ENCODE peak calls at places on chromosomes 16 and 17, in nine cellular contexts. One of them, this sample, is unnamed. For H4K20me1 and H3K9me3, the result is how much of the 10 kb centered on the place peaks cover.

GRCh38 chr16:27918755-27919154 is 144.8 kb downstream of the GSG1L start:
- DNase-seq in HCT116: peak
- DNase-seq in neural progenitor cell: no peak
- DNase-seq in IMR-90: peak
- DNase-seq in DND-41: no peak
- DNase-seq in H9: no peak
- DNase-seq in H1: no peak
- DNase-seq in mammary epithelial cell: peak
- DNase-seq in fibroblast of lung: peak
- DNase-seq in this sample: no peak

GRCh38 chr17:78355045-78355641 is 4.7 kb downstream of the SOCS3 start:
- DNase-seq in HCT116: no peak
- DNase-seq in neural progenitor cell: no peak
- DNase-seq in IMR-90: no peak
- DNase-seq in DND-41: no peak
- DNase-seq in H9: no peak
- DNase-seq in H1: no peak
- DNase-seq in mammary epithelial cell: no peak
- DNase-seq in fibroblast of lung: no peak
- DNase-seq in this sample: no peak

GRCh38 chr17:64773836-64774761 is 112.0 kb upstream of the SMURF2 start:
- DNase-seq in HCT116: peak
- DNase-seq in neural progenitor cell: peak
- DNase-seq in IMR-90: peak
- DNase-seq in DND-41: no peak
- DNase-seq in H9: peak
- DNase-seq in H1: peak
- DNase-seq in mammary epithelial cell: peak
- DNase-seq in fibroblast of lung: peak
- DNase-seq in this sample: peak

GRCh38 chr16:80092686-80093085 is 448.1 kb upstream of the DYNLRB2 start:
- DNase-seq in HCT116: no peak
- DNase-seq in neural progenitor cell: no peak
- DNase-seq in IMR-90: no peak
- DNase-seq in DND-41: no peak
- DNase-seq in H9: no peak
- DNase-seq in H1: no peak
- DNase-seq in mammary epithelial cell: no peak
- DNase-seq in fibroblast of lung: peak
- DNase-seq in this sample: no peak

GRCh38 chr16:73572135-73572534 is 524.2 kb upstream of the ZFHX3 start:
- DNase-seq in HCT116: no peak
- DNase-seq in neural progenitor cell: peak
- DNase-seq in IMR-90: no peak
- DNase-seq in DND-41: no peak
- DNase-seq in H9: no peak
- DNase-seq in H1: no peak
- DNase-seq in mammary epithelial cell: no peak
- DNase-seq in fibroblast of lung: no peak
- DNase-seq in this sample: peak

GRCh38 chr16:2250652-2251280 is 621 bp downstream of the ECI1 start:
- DNase-seq in HCT116: no peak
- DNase-seq in neural progenitor cell: no peak
- DNase-seq in IMR-90: no peak
- DNase-seq in DND-41: no peak
- DNase-seq in H9: no peak
- DNase-seq in H1: no peak
- DNase-seq in mammary epithelial cell: peak
- DNase-seq in fibroblast of lung: peak
- DNase-seq in this sample: peak

GRCh38 chr17:71764507-71764906 is 356.3 kb upstream of the SOX9 start:
- DNase-seq in HCT116: peak
- DNase-seq in neural progenitor cell: peak
- DNase-seq in IMR-90: no peak
- DNase-seq in DND-41: peak
- DNase-seq in H9: peak
- DNase-seq in H1: peak
- DNase-seq in mammary epithelial cell: no peak
- DNase-seq in fibroblast of lung: peak
- DNase-seq in this sample: no peak

GRCh38 chr16:66155933-66156332 is 210.6 kb upstream of the CDH5 start:
- DNase-seq in HCT116: no peak
- DNase-seq in neural progenitor cell: no peak
- DNase-seq in IMR-90: no peak
- DNase-seq in DND-41: no peak
- DNase-seq in H9: no peak
- DNase-seq in H1: no peak
- DNase-seq in mammary epithelial cell: no peak
- DNase-seq in fibroblast of lung: no peak
- DNase-seq in this sample: no peak

GRCh38 chr17:5011928-5012327 is 14.2 kb downstream of the KIF1C start:
- DNase-seq in HCT116: no peak
- DNase-seq in neural progenitor cell: no peak
- DNase-seq in IMR-90: peak
- DNase-seq in DND-41: no peak
- DNase-seq in H9: no peak
- DNase-seq in H1: no peak
- DNase-seq in mammary epithelial cell: peak
- DNase-seq in fibroblast of lung: peak
- DNase-seq in this sample: no peak

GRCh38 chr16:4637501-4638166 is 13.0 kb downstream of the MGRN1 start:
- DNase-seq in HCT116: no peak
- DNase-seq in neural progenitor cell: no peak
- DNase-seq in IMR-90: no peak
- DNase-seq in DND-41: no peak
- DNase-seq in H9: no peak
- DNase-seq in H1: no peak
- DNase-seq in mammary epithelial cell: no peak
- DNase-seq in fibroblast of lung: no peak
- DNase-seq in this sample: no peak

GRCh38 chr16:60776311-60776710 is 1259.9 kb downstream of the CDH8 start:
- DNase-seq in HCT116: no peak
- DNase-seq in neural progenitor cell: no peak
- DNase-seq in IMR-90: no peak
- DNase-seq in DND-41: no peak
- DNase-seq in H9: no peak
- DNase-seq in H1: no peak
- DNase-seq in mammary epithelial cell: no peak
- DNase-seq in fibroblast of lung: peak
- DNase-seq in this sample: no peak

GRCh38 chr17:79019631-79020584 is 4.1 kb upstream of the C1QTNF1 start:
- DNase-seq in HCT116: peak
- DNase-seq in neural progenitor cell: peak
- DNase-seq in IMR-90: peak
- DNase-seq in DND-41: peak
- DNase-seq in H9: no peak
- DNase-seq in H1: no peak
- DNase-seq in mammary epithelial cell: peak
- DNase-seq in fibroblast of lung: peak
- DNase-seq in this sample: peak

GRCh38 chr17:10737168-10737622 is 7.4 kb upstream of the TMEM220 start:
- DNase-seq in HCT116: peak
- DNase-seq in neural progenitor cell: peak
- DNase-seq in IMR-90: peak
- DNase-seq in DND-41: peak
- DNase-seq in H9: peak
- DNase-seq in H1: no peak
- DNase-seq in mammary epithelial cell: peak
- DNase-seq in fibroblast of lung: peak
- DNase-seq in this sample: peak

GRCh38 chr16:29698042-29698441 is 19.1 kb downstream of the QPRT start:
- DNase-seq in HCT116: no peak
- DNase-seq in neural progenitor cell: no peak
- DNase-seq in IMR-90: no peak
- DNase-seq in DND-41: no peak
- DNase-seq in H9: no peak
- DNase-seq in H1: no peak
- DNase-seq in mammary epithelial cell: no peak
- DNase-seq in fibroblast of lung: no peak
- DNase-seq in this sample: no peak

GRCh38 chr17:57905875-57906455 is 49.2 kb downstream of the CUEDC1 start:
- DNase-seq in HCT116: no peak
- DNase-seq in neural progenitor cell: no peak
- DNase-seq in IMR-90: no peak
- DNase-seq in DND-41: no peak
- DNase-seq in H9: no peak
- DNase-seq in H1: no peak
- DNase-seq in mammary epithelial cell: no peak
- DNase-seq in fibroblast of lung: no peak
- DNase-seq in this sample: no peak

DNA sequence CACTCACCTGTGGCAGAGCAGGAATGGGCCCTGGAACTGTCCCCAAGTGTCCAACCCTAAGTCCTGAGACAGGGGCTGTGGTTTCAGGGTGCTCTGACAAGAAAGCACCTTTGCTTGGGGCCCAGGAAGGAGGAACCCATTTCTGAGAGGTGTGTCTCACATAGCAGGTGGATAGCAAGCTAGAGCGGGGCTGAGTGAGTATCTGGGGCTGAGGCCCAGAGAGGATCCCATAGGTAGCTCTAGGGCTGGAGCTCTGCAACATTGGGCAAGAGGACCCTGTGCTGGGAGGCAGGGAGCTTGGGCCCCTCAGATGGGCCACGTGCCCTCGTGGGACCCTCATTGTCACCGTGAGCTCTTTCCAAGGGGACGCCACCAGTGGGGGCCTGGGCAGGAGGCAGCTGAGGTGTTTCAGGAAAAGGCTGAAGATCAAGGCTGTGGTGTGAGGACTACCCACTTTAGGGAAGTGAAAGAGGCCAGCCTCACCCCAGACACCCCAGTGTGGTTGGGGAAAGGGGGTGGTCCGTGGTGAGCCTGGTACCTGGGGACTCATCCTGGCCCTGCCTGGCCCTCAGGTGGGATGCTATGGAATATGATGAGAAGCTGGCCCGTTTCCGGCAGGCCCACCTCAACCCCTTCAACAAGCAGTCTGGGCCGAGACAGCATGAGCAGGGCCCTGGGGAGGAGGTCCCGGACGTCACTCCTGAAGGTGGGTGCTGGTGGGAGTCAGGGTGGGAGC is 5.3 kb downstream of the DEF8 start:
- DNase-seq in HCT116: no peak
- DNase-seq in neural progenitor cell: no peak
- DNase-seq in IMR-90: no peak
- DNase-seq in DND-41: no peak
- DNase-seq in H9: no peak
- DNase-seq in H1: no peak
- DNase-seq in mammary epithelial cell: no peak
- DNase-seq in fibroblast of lung: no peak
- DNase-seq in this sample: no peak
- H4K20me1 ChIP-seq in HCT116: under half
- H4K20me1 ChIP-seq in neural progenitor cell: under half
- H4K20me1 ChIP-seq in IMR-90: under half
- H4K20me1 ChIP-seq in DND-41: under half
- H4K20me1 ChIP-seq in H9: under half
- H4K20me1 ChIP-seq in H1: under half
- H4K20me1 ChIP-seq in mammary epithelial cell: under half
- H4K20me1 ChIP-seq in fibroblast of lung: under half
- H4K20me1 ChIP-seq in this sample: under half

DNA sequence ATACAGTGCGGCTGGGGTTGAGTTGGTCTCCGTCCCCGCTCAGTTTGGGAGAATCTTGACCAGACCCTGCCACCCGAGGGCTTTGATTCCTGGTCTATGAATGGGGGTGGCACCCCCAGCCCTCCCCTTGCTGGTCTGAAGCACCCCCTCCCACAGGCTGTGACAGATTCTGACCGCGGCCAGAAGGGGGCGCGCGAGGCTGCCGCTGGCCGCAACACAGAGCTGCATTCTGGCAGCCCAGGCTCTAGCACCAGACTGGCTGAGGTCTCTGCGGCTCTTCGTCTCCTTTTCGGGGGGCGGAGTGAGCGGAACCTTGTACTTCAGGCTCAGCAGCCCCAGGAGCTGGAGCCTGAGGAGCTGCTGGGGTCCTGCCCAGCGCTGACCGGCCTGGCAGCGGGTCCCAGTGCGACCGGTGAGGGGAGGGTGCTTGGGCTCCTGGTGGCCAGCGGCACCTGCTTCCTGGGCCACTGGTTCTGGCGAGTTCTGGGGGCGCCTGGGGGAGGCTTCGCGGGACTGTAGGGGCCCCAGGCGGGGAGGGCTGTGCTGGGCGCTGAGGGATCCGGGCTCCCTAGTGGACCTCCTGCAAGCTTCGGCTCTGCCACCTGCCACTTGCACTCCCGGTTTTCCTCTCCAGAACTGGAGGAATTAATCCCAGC is 1011.6 kb downstream of the KCNJ18 start:
- DNase-seq in HCT116: no peak
- DNase-seq in neural progenitor cell: no peak
- DNase-seq in IMR-90: no peak
- DNase-seq in DND-41: no peak
- DNase-seq in H9: no peak
- DNase-seq in H1: no peak
- DNase-seq in mammary epithelial cell: no peak
- DNase-seq in fibroblast of lung: no peak
- DNase-seq in this sample: no peak
- H3K9me3 ChIP-seq in HCT116: under half
- H3K9me3 ChIP-seq in neural progenitor cell: under half
- H3K9me3 ChIP-seq in IMR-90: under half
- H3K9me3 ChIP-seq in DND-41: under half
- H3K9me3 ChIP-seq in H9: half or more
- H3K9me3 ChIP-seq in H1: half or more
- H3K9me3 ChIP-seq in mammary epithelial cell: under half
- H3K9me3 ChIP-seq in fibroblast of lung: under half
- H3K9me3 ChIP-seq in this sample: under half

DNA sequence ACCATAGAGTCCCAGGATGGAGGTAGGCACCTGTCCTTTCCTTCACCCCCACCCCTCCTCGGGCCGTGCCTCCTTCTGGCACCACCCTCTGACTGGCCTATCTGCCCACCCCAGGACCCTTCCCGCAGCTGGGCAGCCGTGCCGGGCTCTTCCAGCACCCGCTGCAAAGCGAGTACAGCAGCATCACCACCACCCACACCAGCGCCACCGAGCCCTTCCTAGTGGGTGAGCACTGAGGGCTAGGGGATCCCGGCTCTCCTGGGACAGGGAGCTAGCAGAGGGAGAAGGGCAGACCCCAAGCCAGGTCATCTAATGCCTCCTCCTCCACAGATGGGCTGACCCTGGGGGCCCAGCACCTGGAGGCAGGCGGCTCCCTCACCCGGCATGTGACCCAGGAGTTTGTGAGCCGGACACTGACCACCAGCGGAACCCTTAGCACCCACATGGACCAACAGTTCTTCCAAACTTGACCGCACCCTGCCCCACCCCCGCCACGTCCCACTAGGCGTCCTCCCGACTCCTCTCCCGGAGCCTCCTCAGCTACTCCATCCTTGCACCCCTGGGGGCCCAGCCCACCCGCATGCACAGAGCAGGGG is 7.8 kb downstream of the GALK1 start:
- DNase-seq in HCT116: no peak
- DNase-seq in neural progenitor cell: no peak
- DNase-seq in IMR-90: no peak
- DNase-seq in DND-41: no peak
- DNase-seq in H9: no peak
- DNase-seq in H1: no peak
- DNase-seq in mammary epithelial cell: no peak
- DNase-seq in fibroblast of lung: no peak
- DNase-seq in this sample: no peak
- H4K20me1 ChIP-seq in HCT116: under half
- H4K20me1 ChIP-seq in neural progenitor cell: under half
- H4K20me1 ChIP-seq in IMR-90: under half
- H4K20me1 ChIP-seq in DND-41: under half
- H4K20me1 ChIP-seq in H9: under half
- H4K20me1 ChIP-seq in H1: under half
- H4K20me1 ChIP-seq in mammary epithelial cell: under half
- H4K20me1 ChIP-seq in fibroblast of lung: under half
- H4K20me1 ChIP-seq in this sample: under half

GRCh38 chr16:63066552-63066951 is 1030.3 kb upstream of the CDH8 start:
- DNase-seq in HCT116: no peak
- DNase-seq in neural progenitor cell: no peak
- DNase-seq in IMR-90: no peak
- DNase-seq in DND-41: no peak
- DNase-seq in H9: no peak
- DNase-seq in H1: no peak
- DNase-seq in mammary epithelial cell: no peak
- DNase-seq in fibroblast of lung: no peak
- DNase-seq in this sample: no peak
- H3K9me3 ChIP-seq in HCT116: under half
- H3K9me3 ChIP-seq in neural progenitor cell: under half
- H3K9me3 ChIP-seq in IMR-90: under half
- H3K9me3 ChIP-seq in DND-41: under half
- H3K9me3 ChIP-seq in H9: under half
- H3K9me3 ChIP-seq in H1: under half
- H3K9me3 ChIP-seq in mammary epithelial cell: under half
- H3K9me3 ChIP-seq in fibroblast of lung: under half
- H3K9me3 ChIP-seq in this sample: under half

This sample was measured in PC-9.